ENCODE peak calls at places on chromosome 20, in ten cellular contexts. H, N, J, D, E, A, Y, G, S and I are unnamed samples.
A peak's percentile ranks its signal among the peaks of the same experiment; 100 is the strongest.

GRCh38 chr20:7199867-7200266 is 432.4 kb downstream of the BMP2 start:
- DNase-seq in H (no peak), N (no peak), J (no peak), D (no peak), E (no peak), A (no peak), Y (no peak), G (no peak), S (no peak), I (no peak)

GRCh38 chr20:20849126-20849525 is 136.7 kb upstream of the RALGAPA2 start:
- DNase-seq in H (no peak), N (no peak), J (no peak), D (no peak), E (no peak), A (no peak), Y (no peak), G (no peak), S (no peak), I (no peak)

GRCh38 chr20:35563834-35564233 is 22.0 kb downstream of the ERGIC3 start:
- DNase-seq in H (no peak), N (no peak), J (no peak), D (no peak), E (no peak), A (no peak), Y (no peak), G (no peak), S (no peak), I (no peak)

GRCh38 chr20:22001886-22002285 is 296.4 kb downstream of the PAX1 start:
- DNase-seq in H (no peak), N (no peak), J (no peak), D (no peak), E (peak; percentile 5), A (no peak), Y (no peak), G (no peak), S (no peak), I (no peak)

GRCh38 chr20:50146732-50147662 is 6.5 kb downstream of the PEDS1 start:
- DNase-seq in H (no peak), N (no peak), J (no peak), D (peak; percentile 67), E (peak; percentile 46), A (peak; percentile 76), Y (peak; percentile 87), G (peak; percentile 64), S (peak; percentile 43), I (peak; percentile 82)

GRCh38 chr20:57821930-57822329 is 112.1 kb upstream of the PMEPA1 start:
- DNase-seq in H (no peak), N (no peak), J (no peak), D (no peak), E (no peak), A (no peak), Y (no peak), G (no peak), S (no peak), I (no peak)

GRCh38 chr20:62363920-62364851 is 2.9 kb downstream of the LAMA5 start:
- DNase-seq in H (no peak), N (no peak), J (no peak), D (no peak), E (no peak), A (no peak), Y (no peak), G (peak; percentile 65), S (no peak), I (peak; percentile 32)

GRCh38 chr20:38951611-38952010 is 10.5 kb upstream of the DHX35 start:
- DNase-seq in H (no peak), N (no peak), J (no peak), D (no peak), E (no peak), A (no peak), Y (no peak), G (no peak), S (no peak), I (no peak)

GRCh38 chr20:53949319-53949839 is 121.0 kb downstream of the BCAS1 start:
- DNase-seq in H (no peak), N (peak; percentile 79), J (no peak), D (peak; percentile 66), E (peak; percentile 92), A (peak; percentile 67), Y (peak; percentile 80), G (peak; percentile 93), S (peak; percentile 94), I (peak; percentile 23)

GRCh38 chr20:31566658-31567379 is 38.3 kb upstream of the ID1 start:
- DNase-seq in H (peak; percentile 97), N (no peak), J (no peak), D (no peak), E (no peak), A (peak; percentile 29), Y (no peak), G (peak; percentile 84), S (no peak), I (no peak)

GRCh38 chr20:34099675-34100074 is 12.4 kb downstream of the EIF2S2 start:
- DNase-seq in H (no peak), N (no peak), J (no peak), D (no peak), E (no peak), A (no peak), Y (no peak), G (no peak), S (no peak), I (no peak)

GRCh38 chr20:20002101-20002998 is 14.8 kb upstream of the NAA20 start:
- DNase-seq in H (no peak), N (no peak), J (no peak), D (no peak), E (peak; percentile 50), A (no peak), Y (peak; percentile 64), G (no peak), S (peak; percentile 69), I (peak; percentile 74)

GRCh38 chr20:1965520-1966278 is 28.2 kb downstream of the PDYN start:
- DNase-seq in H (peak; percentile 85), N (peak; percentile 79), J (peak; percentile 27), D (peak; percentile 14), E (peak; percentile 40), A (peak; percentile 81), Y (peak; percentile 87), G (peak; percentile 66), S (peak; percentile 54), I (peak; percentile 85)

GRCh38 chr20:16488086-16488485 is 85.2 kb downstream of the KIF16B start:
- DNase-seq in H (no peak), N (no peak), J (no peak), D (no peak), E (no peak), A (no peak), Y (no peak), G (no peak), S (no peak), I (no peak)

GRCh38 chr20:25043499-25044260 is 14.3 kb downstream of the ACSS1 start:
- DNase-seq in H (no peak), N (no peak), J (peak; percentile 1), D (no peak), E (no peak), A (no peak), Y (no peak), G (no peak), S (no peak), I (no peak)

GRCh38 chr20:5316188-5317158 is at the start of gene PROKR2:
- DNase-seq in H (no peak), N (no peak), J (no peak), D (no peak), E (no peak), A (no peak), Y (no peak), G (no peak), S (no peak), I (no peak)

GRCh38 chr20:49601153-49601924 is 33.4 kb upstream of the PTGIS start:
- DNase-seq in H (no peak), N (no peak), J (no peak), D (no peak), E (no peak), A (no peak), Y (no peak), G (no peak), S (no peak), I (no peak)

GRCh38 chr20:3340443-3340842 is 67.0 kb downstream of the DNAAF9 start:
- DNase-seq in H (no peak), N (no peak), J (peak; percentile 78), D (no peak), E (no peak), A (no peak), Y (no peak), G (no peak), S (no peak), I (peak; percentile 33)

GRCh38 chr20:33559212-33559611 is 69.3 kb downstream of the CBFA2T2 start:
- DNase-seq in H (no peak), N (no peak), J (no peak), D (no peak), E (no peak), A (no peak), Y (no peak), G (no peak), S (no peak), I (no peak)

GRCh38 chr20:41697861-41698559 is 79.8 kb upstream of the CHD6 start:
- DNase-seq in H (peak; percentile 72), N (peak; percentile 27), J (no peak), D (no peak), E (peak; percentile 35), A (no peak), Y (peak; percentile 54), G (peak; percentile 65), S (peak; percentile 37), I (peak; percentile 65)

GRCh38 chr20:56716806-56717205 is 87.7 kb downstream of the TFAP2C start:
- DNase-seq in H (no peak), N (no peak), J (no peak), D (no peak), E (no peak), A (no peak), Y (no peak), G (no peak), S (no peak), I (no peak)